ENCODE peak calls at places on chromosomes 2 and 18, in four cellular contexts. A is kidney epithelial cell, O is cardiac fibroblast, W is HFF-Myc. F is an unnamed sample.

GRCh38 chr2:195486987-195487644 is 169.9 kb upstream of the SLC39A10 start:
- DNase-seq in A (peak), W (no peak), O (peak), F (no peak)

GRCh38 chr2:28160986-28161425 is 231.7 kb upstream of the FOSL2 start:
- DNase-seq in W (no peak), A (peak), O (peak), F (peak)

GRCh38 chr18:12517142-12517541 is 109.4 kb downstream of the PRELID3A start:
- DNase-seq in W (no peak), A (no peak), O (no peak), F (no peak)

GRCh38 chr2:36549063-36549662 is 48.8 kb downstream of the FEZ2 start:
- DNase-seq in W (no peak), A (no peak), O (peak), F (no peak)

GRCh38 chr2:120825370-120826259 is 89.9 kb downstream of the GLI2 start:
- DNase-seq in O (peak), W (peak), A (no peak), F (no peak)

GRCh38 chr18:28109781-28110460 is 67.0 kb downstream of the CDH2 start:
- DNase-seq in W (no peak), A (no peak), O (peak), F (no peak)

GRCh38 chr2:207766697-207767460 is 2.8 kb downstream of the FZD5 start:
- DNase-seq in W (no peak), O (no peak), A (no peak), F (no peak)

GRCh38 chr2:164538250-164538866 is 82.9 kb downstream of the GRB14 start:
- DNase-seq in O (peak), W (peak), A (no peak), F (peak)

GRCh38 chr2:128408349-128409305 is 90.0 kb upstream of the HS6ST1 start:
- DNase-seq in W (no peak), O (peak), A (no peak), F (peak)

GRCh38 chr2:54289942-54290702 is 34.1 kb upstream of the TSPYL6 start:
- DNase-seq in W (no peak), A (no peak), O (no peak), F (no peak)

GRCh38 chr2:96531366-96531765 is 5.2 kb upstream of the ARID5A start:
- DNase-seq in W (no peak), O (no peak), A (no peak), F (no peak)

GRCh38 chr2:10879624-10880585 is 31.8 kb upstream of the KCNF1 start:
- DNase-seq in W (no peak), O (no peak), A (no peak), F (no peak)

GRCh38 chr18:68431111-68431921 is 283.6 kb downstream of the TMX3 start:
- DNase-seq in A (no peak), W (no peak), O (no peak), F (no peak)

GRCh38 chr18:9068346-9068745 is 34.2 kb upstream of the NDUFV2 start:
- DNase-seq in W (no peak), A (no peak), O (no peak), F (no peak)

GRCh38 chr18:9066817-9067306 is 35.6 kb upstream of the NDUFV2 start:
- DNase-seq in A (no peak), W (no peak), O (no peak), F (no peak)

GRCh38 chr18:9067823-9068222 is 34.7 kb upstream of the NDUFV2 start:
- DNase-seq in W (no peak), O (no peak), A (no peak), F (no peak)

GRCh38 chr18:9066358-9066757 is 36.1 kb upstream of the NDUFV2 start:
- DNase-seq in W (no peak), O (no peak), A (no peak), F (no peak)

GRCh38 chr18:9065864-9066263 is 36.6 kb upstream of the NDUFV2 start:
- DNase-seq in O (no peak), W (no peak), A (no peak), F (no peak)
- H3K4me3 ChIP-seq in O (no peak), W (no peak), A (no peak), F (no peak)

DNA sequence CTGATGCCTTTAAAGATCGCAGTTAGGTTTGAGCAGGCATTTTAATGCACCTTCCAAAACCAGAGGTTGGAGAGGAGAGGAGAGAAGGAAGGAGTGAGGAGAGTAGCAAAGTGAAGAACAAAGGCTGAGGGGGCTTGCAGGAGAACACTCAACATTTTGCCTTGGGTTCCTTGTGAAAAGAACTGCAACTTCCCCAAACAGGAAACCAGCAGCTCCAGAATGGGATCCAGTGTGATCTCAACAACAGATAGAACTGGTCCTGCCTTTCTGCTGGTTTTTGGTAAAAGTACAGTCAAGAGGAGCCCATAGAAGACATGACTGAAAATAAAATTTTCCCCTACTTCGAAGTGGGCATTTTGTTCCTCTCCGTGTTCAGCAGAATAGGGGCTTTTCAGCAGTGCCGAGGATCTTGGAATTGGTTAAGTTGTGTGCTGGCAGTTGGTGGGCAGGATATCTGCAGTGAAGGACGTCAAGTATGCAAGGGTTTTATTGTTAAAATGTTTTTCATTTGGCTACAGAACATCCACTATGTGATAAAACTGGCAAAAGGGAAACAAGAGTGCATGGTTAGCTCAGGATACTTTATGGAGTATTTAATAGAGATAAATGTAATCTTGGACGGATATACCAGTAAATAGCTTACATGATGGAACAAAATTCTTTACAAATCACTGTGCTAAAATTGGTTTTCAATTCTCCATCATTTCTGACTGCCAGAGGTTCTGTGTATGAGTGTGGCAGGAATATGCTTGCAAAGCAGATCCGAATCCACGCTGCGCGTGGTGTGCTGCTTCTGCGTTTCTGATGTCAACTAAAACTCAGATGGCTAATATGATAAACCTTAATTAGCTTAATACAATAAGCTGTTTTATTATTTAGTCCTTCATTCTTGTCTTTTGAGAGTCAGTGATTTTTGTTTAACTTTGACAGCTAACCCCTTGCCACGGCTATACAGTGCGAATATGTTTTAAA is 1.9 kb downstream of the ZNF532 start:
- DNase-seq in A (no peak), O (peak), W (no peak), F (no peak)
- H3K4me3 ChIP-seq in A (no peak), O (peak), W (peak), F (peak)

DNA sequence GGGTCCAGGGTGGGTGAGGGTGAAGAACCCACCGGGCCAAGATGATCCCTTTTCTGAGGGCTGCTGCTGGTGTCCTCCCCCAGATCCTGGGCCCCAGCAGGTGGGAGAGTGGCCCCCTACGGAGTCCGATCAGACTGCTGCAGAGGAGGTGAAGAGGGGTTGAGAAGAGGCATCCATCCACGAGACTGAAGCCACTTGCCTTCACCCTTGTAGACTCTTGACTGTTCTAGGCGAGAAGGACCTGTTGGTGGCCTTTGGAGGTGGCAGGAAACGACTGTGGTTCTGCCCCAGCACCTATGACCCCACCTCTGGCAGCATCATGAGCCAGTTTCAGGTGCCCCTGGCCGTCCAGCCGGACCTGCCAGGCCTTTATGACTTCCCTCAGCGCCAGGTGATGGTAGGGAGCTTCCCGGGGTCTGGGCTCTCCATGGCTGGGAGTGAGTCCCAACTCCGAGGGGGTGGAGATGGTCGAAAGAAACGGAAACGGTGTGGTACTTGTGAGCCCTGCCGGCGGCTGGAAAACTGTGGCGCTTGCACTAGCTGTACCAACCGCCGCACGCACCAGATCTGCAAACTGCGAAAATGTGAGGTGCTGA is 1.5 kb downstream of the TET3 start:
- DNase-seq in A (no peak), O (no peak), W (no peak), F (no peak)
- H3K4me3 ChIP-seq in A (no peak), O (peak), W (peak), F (peak)

GRCh38 chr2:44930274-44930826 is 11.2 kb upstream of the SIX3 start:
- DNase-seq in O (no peak), W (no peak), A (no peak), F (no peak)
- H3K4me3 ChIP-seq in O (no peak), W (no peak), A (no peak), F (no peak)

GRCh38 chr2:64607381-64607780 is 46.3 kb downstream of the SERTAD2 start:
- DNase-seq in O (no peak), A (no peak), W (no peak), F (no peak)

GRCh38 chr2:64609229-64609994 is 44.3 kb downstream of the SERTAD2 start:
- DNase-seq in W (no peak), A (no peak), O (peak), F (no peak)

GRCh38 chr2:64610456-64610855 is 43.3 kb downstream of the SERTAD2 start:
- DNase-seq in W (no peak), O (no peak), A (no peak), F (no peak)

GRCh38 chr2:64606495-64607363 is 47.0 kb downstream of the SERTAD2 start:
- DNase-seq in W (no peak), O (peak), A (peak), F (peak)

DNA sequence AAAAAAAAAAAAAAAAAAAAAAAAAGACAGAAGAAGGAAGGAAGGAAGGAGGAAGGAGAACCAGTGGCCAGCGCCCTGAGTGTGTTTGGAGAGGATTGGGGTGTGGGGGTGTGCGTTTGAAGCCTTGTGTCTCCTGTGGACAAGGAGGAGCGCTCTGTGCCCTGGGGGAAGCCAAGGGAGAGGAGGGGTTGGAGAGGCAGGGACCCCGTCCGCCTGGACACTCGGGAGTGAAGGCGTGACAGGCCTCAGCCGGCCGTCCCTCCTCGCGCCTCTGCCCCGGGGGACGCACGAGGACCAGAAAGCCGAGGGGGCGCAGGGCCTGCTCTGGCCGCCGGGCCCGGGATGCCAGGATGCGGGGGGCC is 44.9 kb downstream of the SERTAD2 start:
- DNase-seq in W (no peak), O (no peak), A (no peak), F (no peak)
- H3K4me3 ChIP-seq in W (peak), O (peak), A (peak), F (no peak)

GRCh38 chr2:217942731-217943335 is 60.0 kb downstream of the TNS1 start:
- DNase-seq in O (no peak), W (no peak), A (no peak), F (no peak)
- H3K4me3 ChIP-seq in O (peak), W (no peak), A (peak), F (peak)

DNA sequence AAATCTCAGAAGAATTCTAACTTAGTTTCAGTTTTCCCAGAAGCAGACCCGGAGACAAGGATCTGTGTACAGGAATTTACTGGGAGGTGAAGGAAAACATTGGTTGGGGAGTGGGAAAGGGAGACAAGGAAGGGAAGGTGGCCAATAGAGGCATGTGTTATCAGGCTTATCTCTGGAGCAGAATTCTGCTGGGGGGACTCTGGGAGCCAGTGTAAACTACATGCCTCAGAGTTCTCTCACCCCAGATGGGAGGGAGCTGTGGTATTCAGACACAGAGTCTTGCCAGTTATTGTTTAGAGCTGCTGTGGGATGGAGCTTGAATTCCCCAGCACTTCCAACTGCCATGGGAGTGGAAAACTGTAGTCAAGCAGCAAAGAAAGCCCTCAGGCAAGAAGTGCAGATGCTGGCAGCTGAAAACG is 19.0 kb downstream of the DNPEP start:
- DNase-seq in W (peak), A (peak), O (peak), F (peak)
- H3K4me3 ChIP-seq in W (no peak), A (no peak), O (peak), F (peak)

DNA sequence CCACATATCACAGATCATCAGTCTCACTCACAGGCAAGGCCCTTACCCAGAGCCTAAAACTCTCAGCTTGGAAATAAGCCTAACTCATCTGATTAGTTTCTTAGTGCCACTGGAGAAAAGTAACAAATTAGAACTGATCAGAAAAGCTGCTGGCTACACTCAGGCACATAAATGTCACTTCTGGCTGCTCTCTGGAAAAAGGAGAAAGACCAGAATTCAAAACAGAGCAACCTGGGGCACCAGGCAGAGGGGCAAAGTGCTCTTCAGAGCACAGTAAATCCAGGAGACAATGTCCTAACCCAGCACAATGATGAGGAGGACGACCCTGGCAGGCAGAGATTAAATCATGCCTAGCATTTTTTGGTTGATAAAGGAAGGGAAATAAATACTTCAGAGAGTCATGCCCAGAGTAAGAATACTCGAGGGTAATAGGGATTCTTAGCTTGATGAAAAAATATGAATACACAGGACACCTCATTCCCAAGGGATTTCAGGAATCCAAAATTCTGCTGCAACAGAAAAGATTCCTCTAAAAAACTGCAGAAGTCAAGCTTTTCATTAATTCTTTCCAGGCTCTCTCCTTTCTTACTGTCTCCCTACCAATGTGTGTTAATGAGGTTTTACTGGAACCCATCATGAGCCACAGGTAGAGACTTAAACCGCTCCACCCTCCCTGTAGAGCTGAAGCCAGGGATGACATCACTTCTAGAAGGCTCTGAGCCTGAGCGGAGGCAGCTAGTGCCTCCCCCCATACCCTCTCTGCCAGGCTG is 3.6 kb downstream of the SDC1 start:
- DNase-seq in A (no peak), W (no peak), O (peak), F (peak)
- H3K4me3 ChIP-seq in A (no peak), W (no peak), O (no peak), F (no peak)

GRCh38 chr2:133521146-133521745 is 47.0 kb downstream of the NCKAP5 start:
- DNase-seq in O (peak), A (no peak), W (no peak), F (no peak)

GRCh38 chr2:133518646-133519344 is 49.5 kb downstream of the NCKAP5 start:
- DNase-seq in W (no peak), A (no peak), O (no peak), F (no peak)

GRCh38 chr2:133512121-133512520 is 56.1 kb downstream of the NCKAP5 start:
- DNase-seq in W (no peak), A (no peak), O (no peak), F (no peak)

GRCh38 chr2:133513893-133514292 is 54.4 kb downstream of the NCKAP5 start:
- DNase-seq in O (no peak), W (no peak), A (no peak), F (no peak)

GRCh38 chr2:133516405-133517028 is 51.7 kb downstream of the NCKAP5 start:
- DNase-seq in W (no peak), O (no peak), A (no peak), F (no peak)
- H3K4me3 ChIP-seq in W (no peak), O (no peak), A (no peak), F (no peak)

GRCh38 chr18:8706981-8707940 is 1.9 kb downstream of the MTCL1 start:
- DNase-seq in A (no peak), O (peak), W (peak), F (peak)
- H3K4me3 ChIP-seq in A (peak), O (peak), W (peak), F (peak)

F was measured in AG09309.